ENCODE peak calls at places on chromosomes 12 and 14, in seven cellular contexts. L, E, Z, N, R, P and I are unnamed samples.

GRCh38 chr12:126668538-126668937 is 1598.4 kb upstream of the TMEM132C start:
- DNase-seq in L (no peak), E (no peak), Z (peak), N (no peak), R (no peak), P (no peak), I (peak)

GRCh38 chr12:6345319-6346071 is 3.6 kb upstream of the TNFRSF1A start:
- DNase-seq in L (peak), E (peak), Z (peak), N (peak), R (no peak), P (peak), I (peak)

GRCh38 chr12:45381351-45381750 is 165.5 kb downstream of the ANO6 start:
- DNase-seq in L (no peak), E (no peak), Z (no peak), N (no peak), R (no peak), P (no peak), I (no peak)

GRCh38 chr14:63388766-63389431 is 70.2 kb upstream of the GPHB5 start:
- DNase-seq in L (peak), E (peak), Z (peak), N (peak), R (peak), P (peak), I (peak)

GRCh38 chr14:58805057-58805456 is 167.3 kb downstream of the DACT1 start:
- DNase-seq in L (peak), E (no peak), Z (peak), N (no peak), R (no peak), P (no peak), I (peak)

GRCh38 chr12:5556033-5556614 is 124.2 kb downstream of the NTF3 start:
- DNase-seq in L (no peak), E (no peak), Z (no peak), N (no peak), R (no peak), P (peak), I (no peak)

GRCh38 chr14:71539660-71540285 is 392.5 kb upstream of the RGS6 start:
- DNase-seq in L (no peak), E (no peak), Z (no peak), N (no peak), R (no peak), P (no peak), I (no peak)

GRCh38 chr14:26206640-26207039 is 391.2 kb downstream of the NOVA1 start:
- DNase-seq in L (no peak), E (no peak), Z (no peak), N (no peak), R (no peak), P (no peak), I (no peak)

GRCh38 chr14:34628681-34629135 is 1.2 kb downstream of the SNX6 start:
- DNase-seq in L (no peak), E (peak), Z (no peak), N (no peak), R (no peak), P (no peak), I (peak)

GRCh38 chr14:99568567-99569560 is 35.1 kb downstream of the CCDC85C start:
- DNase-seq in L (peak), E (no peak), Z (peak), N (no peak), R (no peak), P (no peak), I (peak)

GRCh38 chr14:98069712-98070133 is 1202.3 kb downstream of the BCL11B start:
- DNase-seq in L (no peak), E (no peak), Z (peak), N (no peak), R (no peak), P (no peak), I (peak)

GRCh38 chr14:52013984-52014600 is 24.7 kb downstream of the RTRAF start:
- DNase-seq in L (no peak), E (no peak), Z (no peak), N (no peak), R (no peak), P (no peak), I (no peak)

GRCh38 chr12:41234672-41235071 is 46.6 kb downstream of the PDZRN4 start:
- DNase-seq in L (no peak), E (no peak), Z (no peak), N (no peak), R (no peak), P (no peak), I (no peak)

GRCh38 chr12:113190761-113191160 is 5.2 kb downstream of the RITA1 start:
- DNase-seq in L (no peak), E (no peak), Z (peak), N (no peak), R (no peak), P (peak), I (peak)

GRCh38 chr12:39372929-39373328 is 70.0 kb downstream of the KIF21A start:
- DNase-seq in L (no peak), E (no peak), Z (peak), N (no peak), R (no peak), P (no peak), I (no peak)

GRCh38 chr12:109927622-109928021 is 27.5 kb downstream of the TCHP start:
- DNase-seq in L (no peak), E (peak), Z (no peak), N (peak), R (no peak), P (peak), I (peak)

GRCh38 chr12:118189761-118190181 is 53.8 kb downstream of the PEBP1 start:
- DNase-seq in L (peak), E (no peak), Z (peak), N (no peak), R (no peak), P (no peak), I (peak)

GRCh38 chr12:107779077-107779840 is 4.8 kb downstream of the ASCL4 start:
- DNase-seq in L (no peak), E (no peak), Z (no peak), N (no peak), R (no peak), P (no peak), I (no peak)

GRCh38 chr14:100669468-100669867 is 57.2 kb upstream of the DLK1 start:
- DNase-seq in L (no peak), E (no peak), Z (no peak), N (no peak), R (no peak), P (no peak), I (no peak)

GRCh38 chr14:75236897-75237296 is 41.7 kb upstream of the FOS start:
- DNase-seq in L (no peak), E (no peak), Z (no peak), N (no peak), R (no peak), P (no peak), I (no peak)
- H3K4me3 ChIP-seq in L (no peak), E (no peak), Z (no peak), N (no peak), R (peak), P (no peak), I (no peak)

DNA sequence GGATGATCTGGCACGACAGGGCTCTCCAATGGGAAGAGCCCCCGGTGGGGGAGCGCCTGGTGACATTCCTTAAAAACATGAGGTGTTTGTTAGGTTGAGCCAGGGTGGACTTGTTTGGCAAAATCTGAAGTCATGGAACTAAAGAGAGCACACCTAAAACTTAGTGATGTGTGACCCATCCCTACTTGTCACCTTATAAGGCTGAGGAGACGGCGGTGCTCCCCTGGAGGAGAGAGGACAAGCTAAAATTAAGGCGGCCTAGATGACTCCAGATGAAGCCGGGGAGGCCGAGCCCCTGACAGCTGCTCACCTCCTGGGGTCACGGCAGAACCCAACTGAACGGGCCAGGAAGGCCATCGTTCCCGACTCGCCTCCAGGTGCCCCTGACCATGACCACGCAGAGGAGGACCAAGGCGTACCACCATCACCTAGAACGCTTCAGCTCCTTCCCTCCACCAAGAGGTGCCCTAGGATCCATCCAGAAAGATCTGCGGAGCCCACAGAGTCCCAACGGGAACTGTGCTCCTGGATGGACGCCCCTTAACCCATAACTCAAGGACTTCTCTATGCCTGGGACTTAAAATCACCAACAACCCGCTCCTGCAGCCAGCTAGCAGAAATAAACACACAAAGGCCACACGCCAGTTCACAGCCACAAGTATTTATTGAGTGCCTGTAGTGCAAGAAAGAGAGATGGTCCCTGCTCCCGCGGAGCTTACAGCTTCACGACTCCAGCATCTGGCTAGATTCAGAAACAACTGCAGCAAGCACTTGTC is 977 bp upstream of the PITPNM2 start:
- DNase-seq in L (peak), E (no peak), Z (no peak), N (no peak), R (no peak), P (no peak), I (no peak)
- H3K4me3 ChIP-seq in L (peak), E (peak), Z (peak), N (peak), R (peak), P (peak), I (peak)

GRCh38 chr12:111429760-111430417 is 24.2 kb downstream of the SH2B3 start:
- DNase-seq in L (no peak), E (peak), Z (no peak), N (no peak), R (no peak), P (no peak), I (no peak)
- H3K4me3 ChIP-seq in L (no peak), E (peak), Z (no peak), N (no peak), R (no peak), P (no peak), I (no peak)

GRCh38 chr14:104925941-104926609 is 1.4 kb downstream of the PLD4 start:
- DNase-seq in L (no peak), E (no peak), Z (no peak), N (no peak), R (no peak), P (no peak), I (no peak)

GRCh38 chr14:104924421-104925213 is at the start of gene PLD4:
- DNase-seq in L (no peak), E (no peak), Z (no peak), N (no peak), R (no peak), P (no peak), I (no peak)

GRCh38 chr14:104926619-104927431 is 2.1 kb downstream of the PLD4 start:
- DNase-seq in L (no peak), E (no peak), Z (no peak), N (no peak), R (no peak), P (no peak), I (no peak)

GRCh38 chr14:104925214-104925899 is 678 bp downstream of the PLD4 start:
- DNase-seq in L (no peak), E (no peak), Z (no peak), N (no peak), R (no peak), P (no peak), I (no peak)

DNA sequence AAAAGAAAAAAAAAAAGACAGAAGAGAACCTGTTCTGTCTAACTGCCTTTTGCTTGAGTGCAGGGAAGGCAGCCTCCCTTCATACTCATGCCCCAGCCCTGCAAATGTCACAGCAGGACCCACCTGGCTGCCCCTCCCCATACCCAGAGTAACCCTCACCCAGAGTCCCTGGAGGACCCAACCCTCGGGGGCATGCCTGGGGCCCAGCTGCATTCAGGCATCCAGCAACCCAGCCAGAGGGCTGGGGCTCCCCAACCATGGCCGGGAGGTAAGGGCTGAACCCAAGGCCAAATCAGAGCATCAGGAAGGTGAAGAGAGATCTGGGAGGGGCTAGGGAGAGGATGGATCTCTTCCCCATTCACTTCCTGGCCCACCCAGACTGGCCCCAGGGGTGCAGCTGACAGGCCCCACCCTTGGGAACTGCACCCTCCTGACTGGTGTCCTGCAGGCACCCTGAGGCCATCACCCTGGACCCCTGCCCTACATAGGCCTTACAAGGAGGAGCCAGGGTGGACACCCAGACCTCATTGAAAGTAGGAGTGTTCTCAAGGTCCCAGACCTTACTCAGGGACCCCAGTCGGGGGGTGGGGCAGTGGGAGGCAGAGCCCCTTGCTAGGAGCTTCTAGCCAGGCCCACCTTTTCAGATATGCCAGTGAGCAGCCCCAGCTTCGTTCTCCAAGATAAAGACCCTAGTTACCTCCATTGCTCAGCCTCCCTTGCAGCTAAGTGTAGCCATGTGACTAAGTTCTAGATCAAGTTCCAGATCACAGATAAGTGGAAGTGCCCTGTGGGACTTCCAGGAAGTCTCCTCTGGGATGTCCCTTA is 871 bp upstream of the PLD4 start:
- DNase-seq in L (no peak), E (no peak), Z (no peak), N (no peak), R (no peak), P (no peak), I (no peak)
- H3K4me3 ChIP-seq in L (no peak), E (no peak), Z (no peak), N (no peak), R (no peak), P (no peak), I (no peak)

GRCh38 chr12:121637231-121637914 is 11.0 kb downstream of the ORAI1 start:
- DNase-seq in L (no peak), E (peak), Z (no peak), N (peak), R (peak), P (no peak), I (no peak)
- H3K4me3 ChIP-seq in L (no peak), E (peak), Z (no peak), N (no peak), R (no peak), P (no peak), I (no peak)